ENCODE peak calls at places on chromosomes 16 and 17, in eight cellular contexts. One of them, this sample, is unnamed.

GRCh38 chr16:53859995-53860540 is 156.1 kb downstream of the FTO start:
- DNase-seq in stomach: no peak
- DNase-seq in fibroblast of lung: no peak
- DNase-seq in fibroblast of the aortic adventitia: no peak
- DNase-seq in transverse colon: no peak
- DNase-seq in Peyer's patch: no peak
- DNase-seq in MM.1S: no peak
- DNase-seq in heart left ventricle: no peak
- DNase-seq in this sample: no peak

GRCh38 chr17:80069886-80070177 is 31.5 kb upstream of the GAA start:
- DNase-seq in stomach: no peak
- DNase-seq in fibroblast of lung: no peak
- DNase-seq in fibroblast of the aortic adventitia: peak
- DNase-seq in transverse colon: no peak
- DNase-seq in Peyer's patch: no peak
- DNase-seq in MM.1S: no peak
- DNase-seq in heart left ventricle: no peak
- DNase-seq in this sample: no peak

GRCh38 chr17:81831957-81832607 is 1.0 kb downstream of the MCRIP1 start:
- DNase-seq in stomach: no peak
- DNase-seq in fibroblast of lung: peak
- DNase-seq in fibroblast of the aortic adventitia: peak
- DNase-seq in transverse colon: no peak
- DNase-seq in Peyer's patch: peak
- DNase-seq in MM.1S: no peak
- DNase-seq in heart left ventricle: no peak
- DNase-seq in this sample: no peak

GRCh38 chr17:29251969-29252866 is 5.6 kb downstream of the CRYBA1 start:
- DNase-seq in stomach: no peak
- DNase-seq in fibroblast of lung: peak
- DNase-seq in fibroblast of the aortic adventitia: peak
- DNase-seq in transverse colon: no peak
- DNase-seq in Peyer's patch: no peak
- DNase-seq in MM.1S: peak
- DNase-seq in heart left ventricle: no peak
- DNase-seq in this sample: no peak

GRCh38 chr16:24986512-24987303 is 28.5 kb downstream of the ARHGAP17 start:
- DNase-seq in stomach: no peak
- DNase-seq in fibroblast of lung: peak
- DNase-seq in fibroblast of the aortic adventitia: peak
- DNase-seq in transverse colon: no peak
- DNase-seq in Peyer's patch: no peak
- DNase-seq in MM.1S: no peak
- DNase-seq in heart left ventricle: no peak
- DNase-seq in this sample: no peak

GRCh38 chr16:27911486-27911885 is 152.0 kb downstream of the GSG1L start:
- DNase-seq in stomach: no peak
- DNase-seq in fibroblast of lung: no peak
- DNase-seq in fibroblast of the aortic adventitia: no peak
- DNase-seq in transverse colon: no peak
- DNase-seq in Peyer's patch: no peak
- DNase-seq in MM.1S: no peak
- DNase-seq in heart left ventricle: no peak
- DNase-seq in this sample: no peak

GRCh38 chr17:45096141-45096540 is 35.0 kb downstream of the NMT1 start:
- DNase-seq in stomach: no peak
- DNase-seq in fibroblast of lung: peak
- DNase-seq in fibroblast of the aortic adventitia: peak
- DNase-seq in transverse colon: no peak
- DNase-seq in Peyer's patch: no peak
- DNase-seq in MM.1S: no peak
- DNase-seq in heart left ventricle: no peak
- DNase-seq in this sample: no peak

GRCh38 chr16:57600048-57600835 is 28.2 kb upstream of the ADGRG1 start:
- DNase-seq in stomach: peak
- DNase-seq in fibroblast of lung: no peak
- DNase-seq in fibroblast of the aortic adventitia: peak
- DNase-seq in transverse colon: peak
- DNase-seq in Peyer's patch: peak
- DNase-seq in MM.1S: peak
- DNase-seq in heart left ventricle: peak
- DNase-seq in this sample: no peak

GRCh38 chr17:5508855-5509254 is 22.5 kb downstream of the MIS12 start:
- DNase-seq in stomach: no peak
- DNase-seq in fibroblast of lung: peak
- DNase-seq in fibroblast of the aortic adventitia: peak
- DNase-seq in transverse colon: no peak
- DNase-seq in Peyer's patch: no peak
- DNase-seq in MM.1S: no peak
- DNase-seq in heart left ventricle: no peak
- DNase-seq in this sample: no peak

GRCh38 chr17:47736501-47737211 is 3.6 kb downstream of the TBX21 start:
- DNase-seq in stomach: peak
- DNase-seq in fibroblast of lung: no peak
- DNase-seq in fibroblast of the aortic adventitia: no peak
- DNase-seq in transverse colon: no peak
- DNase-seq in Peyer's patch: peak
- DNase-seq in MM.1S: no peak
- DNase-seq in heart left ventricle: peak
- DNase-seq in this sample: no peak

GRCh38 chr17:47733047-47733413 is at the start of gene TBX21:
- DNase-seq in stomach: peak
- DNase-seq in fibroblast of lung: peak
- DNase-seq in fibroblast of the aortic adventitia: no peak
- DNase-seq in transverse colon: peak
- DNase-seq in Peyer's patch: peak
- DNase-seq in MM.1S: peak
- DNase-seq in heart left ventricle: peak
- DNase-seq in this sample: no peak

GRCh38 chr17:47733414-47734288 is 615 bp downstream of the TBX21 start:
- DNase-seq in stomach: no peak
- DNase-seq in fibroblast of lung: no peak
- DNase-seq in fibroblast of the aortic adventitia: no peak
- DNase-seq in transverse colon: no peak
- DNase-seq in Peyer's patch: no peak
- DNase-seq in MM.1S: no peak
- DNase-seq in heart left ventricle: no peak
- DNase-seq in this sample: no peak

GRCh38 chr17:47735536-47736011 is 2.5 kb downstream of the TBX21 start:
- DNase-seq in stomach: no peak
- DNase-seq in fibroblast of lung: no peak
- DNase-seq in fibroblast of the aortic adventitia: no peak
- DNase-seq in transverse colon: no peak
- DNase-seq in Peyer's patch: peak
- DNase-seq in MM.1S: no peak
- DNase-seq in heart left ventricle: peak
- DNase-seq in this sample: no peak

GRCh38 chr17:47735139-47735464 is 2.1 kb downstream of the TBX21 start:
- DNase-seq in stomach: no peak
- DNase-seq in fibroblast of lung: no peak
- DNase-seq in fibroblast of the aortic adventitia: no peak
- DNase-seq in transverse colon: no peak
- DNase-seq in Peyer's patch: peak
- DNase-seq in MM.1S: no peak
- DNase-seq in heart left ventricle: no peak
- DNase-seq in this sample: no peak
- H3K4me3 ChIP-seq in stomach: peak
- H3K4me3 ChIP-seq in fibroblast of lung: no peak
- H3K4me3 ChIP-seq in fibroblast of the aortic adventitia: no peak
- H3K4me3 ChIP-seq in transverse colon: peak
- H3K4me3 ChIP-seq in Peyer's patch: peak
- H3K4me3 ChIP-seq in MM.1S: no peak
- H3K4me3 ChIP-seq in heart left ventricle: no peak
- H3K4me3 ChIP-seq in this sample: no peak

DNA sequence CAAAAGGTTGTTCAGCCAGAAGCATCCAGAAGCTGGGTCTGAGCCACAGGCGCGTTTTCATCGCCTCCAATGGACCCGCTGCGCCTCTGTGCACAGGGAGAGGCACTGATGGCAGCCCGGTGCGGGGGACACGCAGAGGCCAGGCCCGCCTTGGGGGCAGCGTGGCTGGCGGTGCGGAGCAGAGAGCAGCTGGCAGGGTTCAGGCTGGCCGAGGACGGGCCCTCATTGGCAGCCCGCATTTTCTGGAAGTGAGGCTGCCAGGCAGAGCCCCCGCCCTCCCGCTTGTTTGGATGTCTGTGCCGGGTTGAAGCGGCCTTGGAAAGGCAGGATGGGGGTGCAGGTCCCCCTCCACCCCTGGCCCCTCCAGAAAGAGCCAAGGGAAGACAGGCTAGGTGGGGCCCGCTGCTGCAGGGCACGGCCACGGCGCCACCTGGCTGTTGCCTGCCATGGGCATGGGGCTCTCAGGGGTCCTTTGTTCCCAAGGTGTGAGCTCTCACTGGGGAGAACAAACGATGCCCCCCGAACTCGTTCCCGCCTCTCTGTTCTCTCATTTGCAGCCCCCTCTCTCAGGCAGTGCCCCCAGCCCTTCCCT is 18.8 kb downstream of the GSE1 start:
- DNase-seq in stomach: no peak
- DNase-seq in fibroblast of lung: no peak
- DNase-seq in fibroblast of the aortic adventitia: no peak
- DNase-seq in transverse colon: no peak
- DNase-seq in Peyer's patch: no peak
- DNase-seq in MM.1S: no peak
- DNase-seq in heart left ventricle: no peak
- DNase-seq in this sample: no peak
- TF ChIP-seq CTCF in stomach: no peak
- TF ChIP-seq CTCF in fibroblast of lung: no peak
- TF ChIP-seq CTCF in fibroblast of the aortic adventitia: no peak
- TF ChIP-seq CTCF in transverse colon: no peak
- TF ChIP-seq CTCF in Peyer's patch: no peak
- TF ChIP-seq CTCF in MM.1S: no peak
- TF ChIP-seq CTCF in heart left ventricle: peak
- TF ChIP-seq CTCF in this sample: no peak

GRCh38 chr17:8116779-8117178 is 1.5 kb downstream of the ALOXE3 start:
- DNase-seq in stomach: no peak
- DNase-seq in fibroblast of lung: no peak
- DNase-seq in fibroblast of the aortic adventitia: no peak
- DNase-seq in transverse colon: no peak
- DNase-seq in Peyer's patch: no peak
- DNase-seq in MM.1S: no peak
- DNase-seq in heart left ventricle: no peak
- DNase-seq in this sample: no peak

GRCh38 chr17:8117980-8118768 is at the start of gene ALOXE3:
- DNase-seq in stomach: peak
- DNase-seq in fibroblast of lung: peak
- DNase-seq in fibroblast of the aortic adventitia: peak
- DNase-seq in transverse colon: peak
- DNase-seq in Peyer's patch: no peak
- DNase-seq in MM.1S: no peak
- DNase-seq in heart left ventricle: no peak
- DNase-seq in this sample: no peak

GRCh38 chr17:8118769-8119574 is 658 bp upstream of the ALOXE3 start:
- DNase-seq in stomach: peak
- DNase-seq in fibroblast of lung: peak
- DNase-seq in fibroblast of the aortic adventitia: peak
- DNase-seq in transverse colon: peak
- DNase-seq in Peyer's patch: peak
- DNase-seq in MM.1S: peak
- DNase-seq in heart left ventricle: peak
- DNase-seq in this sample: peak

GRCh38 chr17:8119575-8120519 is 1.5 kb upstream of the ALOXE3 start:
- DNase-seq in stomach: peak
- DNase-seq in fibroblast of lung: peak
- DNase-seq in fibroblast of the aortic adventitia: peak
- DNase-seq in transverse colon: peak
- DNase-seq in Peyer's patch: peak
- DNase-seq in MM.1S: peak
- DNase-seq in heart left ventricle: peak
- DNase-seq in this sample: peak

GRCh38 chr17:8117367-8117979 is 841 bp downstream of the ALOXE3 start:
- DNase-seq in stomach: no peak
- DNase-seq in fibroblast of lung: no peak
- DNase-seq in fibroblast of the aortic adventitia: no peak
- DNase-seq in transverse colon: no peak
- DNase-seq in Peyer's patch: no peak
- DNase-seq in MM.1S: no peak
- DNase-seq in heart left ventricle: no peak
- DNase-seq in this sample: no peak
- H3K4me3 ChIP-seq in stomach: peak
- H3K4me3 ChIP-seq in fibroblast of lung: peak
- H3K4me3 ChIP-seq in fibroblast of the aortic adventitia: peak
- H3K4me3 ChIP-seq in transverse colon: peak
- H3K4me3 ChIP-seq in Peyer's patch: peak
- H3K4me3 ChIP-seq in MM.1S: peak
- H3K4me3 ChIP-seq in heart left ventricle: peak
- H3K4me3 ChIP-seq in this sample: peak

GRCh38 chr17:79042421-79043190 is 18.6 kb downstream of the C1QTNF1 start:
- DNase-seq in stomach: peak
- DNase-seq in fibroblast of lung: no peak
- DNase-seq in fibroblast of the aortic adventitia: peak
- DNase-seq in transverse colon: peak
- DNase-seq in Peyer's patch: peak
- DNase-seq in MM.1S: peak
- DNase-seq in heart left ventricle: peak
- DNase-seq in this sample: no peak
- TF ChIP-seq CTCF in stomach: peak
- TF ChIP-seq CTCF in fibroblast of lung: peak
- TF ChIP-seq CTCF in fibroblast of the aortic adventitia: peak
- TF ChIP-seq CTCF in transverse colon: peak
- TF ChIP-seq CTCF in Peyer's patch: peak
- TF ChIP-seq CTCF in MM.1S: peak
- TF ChIP-seq CTCF in heart left ventricle: peak
- TF ChIP-seq CTCF in this sample: peak

This sample was measured in AG04450.